ENCODE peak calls at places on chromosomes 7 and 10, in eight cellular contexts. One of them, this sample, is unnamed.

GRCh38 chr7:126227643-126228042 is 1025.1 kb downstream of the GRM8 start:
- DNase-seq in fibroblast of mammary gland: no peak
- DNase-seq in NAMALWA: no peak
- DNase-seq in endodermal cell: no peak
- DNase-seq in NCI-H1417: no peak
- DNase-seq in Jurkat, Clone E6-1: no peak
- DNase-seq in left kidney: no peak
- DNase-seq in kidney glomerular epithelial cell: no peak
- DNase-seq in this sample: no peak

GRCh38 chr10:104824378-104825006 is 183.4 kb downstream of the SORCS3 start:
- DNase-seq in left kidney: peak; percentile 91
- DNase-seq in NAMALWA: peak; percentile 23
- DNase-seq in NCI-H1417: no peak
- DNase-seq in endodermal cell: peak; percentile 93
- DNase-seq in Jurkat, Clone E6-1: peak; percentile 48
- DNase-seq in kidney glomerular epithelial cell: peak; percentile 50
- DNase-seq in fibroblast of mammary gland: peak; percentile 17
- DNase-seq in this sample: no peak

GRCh38 chr10:71075066-71075758 is 137.2 kb upstream of the UNC5B start:
- DNase-seq in Jurkat, Clone E6-1: no peak
- DNase-seq in left kidney: no peak
- DNase-seq in NCI-H1417: peak; percentile 41
- DNase-seq in NAMALWA: no peak
- DNase-seq in kidney glomerular epithelial cell: no peak
- DNase-seq in fibroblast of mammary gland: no peak
- DNase-seq in endodermal cell: peak; percentile 59
- DNase-seq in this sample: peak; percentile 26

GRCh38 chr10:120262857-120263547 is 194.0 kb upstream of the PLPP4 start:
- DNase-seq in left kidney: no peak
- DNase-seq in kidney glomerular epithelial cell: no peak
- DNase-seq in endodermal cell: no peak
- DNase-seq in Jurkat, Clone E6-1: no peak
- DNase-seq in NCI-H1417: no peak
- DNase-seq in NAMALWA: no peak
- DNase-seq in fibroblast of mammary gland: no peak
- DNase-seq in this sample: no peak

GRCh38 chr10:126387041-126387908 is 1.0 kb downstream of the ADAM12 start:
- DNase-seq in NAMALWA: no peak
- DNase-seq in left kidney: peak; percentile 85
- DNase-seq in Jurkat, Clone E6-1: no peak
- DNase-seq in fibroblast of mammary gland: peak; percentile 74
- DNase-seq in endodermal cell: peak; percentile 93
- DNase-seq in kidney glomerular epithelial cell: peak; percentile 78
- DNase-seq in NCI-H1417: peak; percentile 1
- DNase-seq in this sample: no peak

GRCh38 chr7:101021703-101022102 is 1.8 kb downstream of the MUC17 start:
- DNase-seq in left kidney: no peak
- DNase-seq in Jurkat, Clone E6-1: no peak
- DNase-seq in NCI-H1417: no peak
- DNase-seq in NAMALWA: no peak
- DNase-seq in fibroblast of mammary gland: no peak
- DNase-seq in endodermal cell: no peak
- DNase-seq in kidney glomerular epithelial cell: no peak
- DNase-seq in this sample: no peak

GRCh38 chr7:79272066-79272669 is 181.3 kb downstream of the MAGI2 start:
- DNase-seq in left kidney: peak; percentile 68
- DNase-seq in kidney glomerular epithelial cell: peak; percentile 53
- DNase-seq in fibroblast of mammary gland: peak; percentile 67
- DNase-seq in NAMALWA: peak; percentile 71
- DNase-seq in endodermal cell: no peak
- DNase-seq in Jurkat, Clone E6-1: peak; percentile 9
- DNase-seq in NCI-H1417: peak; percentile 17
- DNase-seq in this sample: no peak

GRCh38 chr7:70678621-70679251 is 453.2 kb upstream of the GALNT17 start:
- DNase-seq in NAMALWA: no peak
- DNase-seq in kidney glomerular epithelial cell: no peak
- DNase-seq in endodermal cell: peak; percentile 34
- DNase-seq in Jurkat, Clone E6-1: no peak
- DNase-seq in left kidney: no peak
- DNase-seq in NCI-H1417: no peak
- DNase-seq in fibroblast of mammary gland: peak; percentile 51
- DNase-seq in this sample: no peak

This sample was measured in natural killer cell treated with Interleukin-12 subunit alpha and Interleukin-12 subunit beta and Interleukin-15 and Interleukin-18, amount 100 ng/mL, for 72 hours.